ENCODE peak calls at places on chromosome 19, in six cellular contexts. I, J, S, W, A and K are unnamed samples.

GRCh38 chr19:35375505-35376307 is 4.8 kb downstream of the GPR42 start:
- DNase-seq in J (no peak), S (no peak), I (no peak), A (no peak), W (no peak), K (no peak)

GRCh38 chr19:53076984-53077383 is 26.2 kb downstream of the ZNF160 start:
- DNase-seq in J (peak), W (peak), S (no peak), A (no peak), I (peak), K (peak)

GRCh38 chr19:46967578-46968018 is 52.0 kb upstream of the NPAS1 start:
- DNase-seq in I (peak), S (peak), J (no peak), A (no peak), W (no peak), K (no peak)

GRCh38 chr19:38386300-38386967 is 1.4 kb downstream of the GGN start:
- DNase-seq in S (no peak), I (no peak), A (no peak), W (peak), J (no peak), K (peak)

GRCh38 chr19:42080764-42081375 is 4.9 kb downstream of the ZNF574 start:
- DNase-seq in A (no peak), W (no peak), J (no peak), S (no peak), I (no peak), K (no peak)

GRCh38 chr19:41535029-41535622 is 40.8 kb upstream of the CEACAM21 start:
- DNase-seq in J (no peak), A (no peak), S (no peak), W (no peak), I (no peak), K (no peak)

GRCh38 chr19:40143612-40144011 is 47.6 kb upstream of the MAP3K10 start:
- DNase-seq in J (no peak), S (peak), I (no peak), W (no peak), A (no peak), K (no peak)

GRCh38 chr19:8334458-8335342 is 8.4 kb downstream of the KANK3 start:
- DNase-seq in W (peak), S (peak), I (peak), J (peak), A (peak), K (peak)

GRCh38 chr19:56350416-56351045 is 35.9 kb upstream of the ZSCAN5A start:
- DNase-seq in S (peak), I (peak), A (peak), W (peak), J (peak), K (no peak)

GRCh38 chr19:3142292-3142670 is 6.4 kb downstream of the GNA15 start:
- DNase-seq in A (peak), J (peak), S (no peak), W (no peak), I (peak), K (no peak)

GRCh38 chr19:2791876-2792275 is 6.6 kb downstream of the THOP1 start:
- DNase-seq in J (no peak), A (no peak), S (no peak), W (no peak), I (no peak), K (no peak)

GRCh38 chr19:19026299-19026971 is 6.9 kb downstream of the SUGP2 start:
- DNase-seq in J (no peak), S (no peak), W (peak), A (no peak), I (peak), K (peak)

GRCh38 chr19:28497137-28497536 is 715.8 kb downstream of the UQCRFS1 start:
- DNase-seq in A (no peak), I (peak), S (no peak), J (no peak), W (no peak), K (no peak)

GRCh38 chr19:15113245-15114152 is 6.3 kb downstream of the SYDE1 start:
- DNase-seq in I (no peak), A (no peak), J (no peak), S (peak), W (no peak), K (peak)

GRCh38 chr19:50921391-50922315 is 10.5 kb upstream of the KLK4 start:
- DNase-seq in S (no peak), J (no peak), A (no peak), I (peak), W (peak), K (no peak)

GRCh38 chr19:2648528-2648937 is 54.0 kb downstream of the GNG7 start:
- DNase-seq in W (peak), S (peak), A (peak), J (peak), I (peak), K (peak)

GRCh38 chr19:35644987-35645679 is 3.0 kb upstream of the COX6B1 start:
- DNase-seq in W (peak), S (peak), I (peak), J (peak), A (peak), K (peak)

GRCh38 chr19:40147693-40148347 is 43.4 kb upstream of the MAP3K10 start:
- DNase-seq in W (no peak), A (no peak), J (peak), I (peak), S (peak), K (no peak)

GRCh38 chr19:19860756-19861390 is 4.8 kb upstream of the ZNF253 start:
- DNase-seq in J (peak), W (peak), A (peak), S (peak), I (peak), K (peak)

GRCh38 chr19:4722671-4723464 is 774 bp downstream of the DPP9 start:
- DNase-seq in I (peak), J (peak), W (peak), A (no peak), S (peak), K (peak)

GRCh38 chr19:35314031-35314430 is 15.0 kb upstream of the CD22 start:
- DNase-seq in I (no peak), A (no peak), S (no peak), J (no peak), W (no peak), K (no peak)